ENCODE peak calls at places on chromosomes 11 and 22, in four cellular contexts. B, J, M and H are unnamed samples.

GRCh38 chr11:8092587-8093424 is 11.8 kb downstream of the TUB start:
- DNase-seq in B (peak; percentile 71), J (peak; percentile 90), M (peak; percentile 70), H (peak; percentile 78)

GRCh38 chr11:130397780-130398179 is 30.6 kb downstream of the ADAMTS8 start:
- DNase-seq in B (no peak), J (no peak), M (no peak), H (no peak)

GRCh38 chr11:104798794-104799193 is 99.5 kb downstream of the CASP12 start:
- DNase-seq in B (no peak), J (no peak), M (no peak), H (no peak)

GRCh38 chr11:19218216-19218615 is 16.4 kb upstream of the CSRP3 start:
- DNase-seq in B (no peak), J (no peak), M (no peak), H (no peak)

GRCh38 chr11:75072582-75072981 is 24.1 kb downstream of the OR2AT4 start:
- DNase-seq in B (no peak), J (no peak), M (no peak), H (no peak)

GRCh38 chr11:57249384-57250319 is 12.6 kb upstream of the APLNR start:
- DNase-seq in B (peak; percentile 87), J (no peak), M (peak; percentile 74), H (peak; percentile 65)

GRCh38 chr22:37905534-37906363 is at the start of gene MICALL1:
- DNase-seq in B (peak; percentile 84), J (peak; percentile 95), M (peak; percentile 68), H (peak; percentile 88)

GRCh38 chr11:8206251-8207079 is 37.6 kb upstream of the RIC3 start:
- DNase-seq in B (peak; percentile 49), J (peak; percentile 92), M (no peak), H (peak; percentile 87)

GRCh38 chr22:31932863-31933262 is 11.5 kb upstream of the YWHAH start:
- DNase-seq in B (no peak), J (no peak), M (no peak), H (no peak)

GRCh38 chr22:44605486-44605885 is 96.5 kb upstream of the PRR5 start:
- DNase-seq in B (no peak), J (no peak), M (no peak), H (no peak)

GRCh38 chr11:122882189-122882808 is at the start of gene JHY:
- DNase-seq in B (no peak), J (no peak), M (no peak), H (no peak)

GRCh38 chr11:122882809-122883681 is 486 bp downstream of the JHY start:
- DNase-seq in B (peak; percentile 78), J (peak; percentile 86), M (peak; percentile 74), H (peak; percentile 8)

GRCh38 chr11:122888162-122888561 is 5.6 kb downstream of the JHY start:
- DNase-seq in B (no peak), J (no peak), M (no peak), H (no peak)

GRCh38 chr11:122879785-122880184 is 2.8 kb upstream of the JHY start:
- DNase-seq in B (peak; percentile 50), J (peak; percentile 11), M (no peak), H (no peak)

GRCh38 chr11:122883682-122883981 is 1.1 kb downstream of the JHY start:
- DNase-seq in B (no peak), J (no peak), M (no peak), H (no peak)
- TF ChIP-seq TEAD4 in B (no peak), J (no peak), M (no peak), H (no peak)

GRCh38 chr11:68038226-68038717 is 553 bp upstream of the TCIRG1 start:
- DNase-seq in B (no peak), J (peak; percentile 66), M (no peak), H (peak; percentile 61)
- TF ChIP-seq TEAD4 in B (no peak), J (no peak), M (no peak), H (no peak)

GRCh38 chr22:39283312-39284141 is 35.9 kb downstream of the RPL3 start:
- DNase-seq in B (no peak), J (peak; percentile 58), M (no peak), H (peak; percentile 94)
- TF ChIP-seq TEAD4 in B (no peak), J (no peak), M (no peak), H (no peak)

GRCh38 chr11:77374611-77375031 is 73.1 kb upstream of the GDPD4 start:
- DNase-seq in B (no peak), J (no peak), M (no peak), H (no peak)
- TF ChIP-seq TEAD4 in B (no peak), J (no peak), M (no peak), H (no peak)

GRCh38 chr11:116217006-116217405 is 555.8 kb downstream of the BUD13 start:
- DNase-seq in B (no peak), J (no peak), M (peak; percentile 75), H (peak; percentile 20)
- TF ChIP-seq TEAD4 in B (no peak), J (no peak), M (no peak), H (no peak)

GRCh38 chr11:73331138-73331916 is 23.3 kb downstream of the ARHGEF17 start:
- DNase-seq in B (peak; percentile 84), J (peak; percentile 67), M (peak; percentile 88), H (peak; percentile 27)

GRCh38 chr11:73335204-73335923 is 27.3 kb downstream of the ARHGEF17 start:
- DNase-seq in B (peak; percentile 98), J (peak; percentile 83), M (peak; percentile 94), H (peak; percentile 83)

GRCh38 chr11:73333173-73333572 is 25.1 kb downstream of the ARHGEF17 start:
- DNase-seq in B (no peak), J (no peak), M (no peak), H (no peak)

GRCh38 chr11:73334244-73335203 is 26.4 kb downstream of the ARHGEF17 start:
- DNase-seq in B (no peak), J (peak; percentile 83), M (no peak), H (peak; percentile 71)

GRCh38 chr11:73333626-73334199 is 25.6 kb downstream of the ARHGEF17 start:
- DNase-seq in B (no peak), J (no peak), M (no peak), H (no peak)
- TF ChIP-seq TEAD4 in B (no peak), J (no peak), M (no peak), H (no peak)

DNA sequence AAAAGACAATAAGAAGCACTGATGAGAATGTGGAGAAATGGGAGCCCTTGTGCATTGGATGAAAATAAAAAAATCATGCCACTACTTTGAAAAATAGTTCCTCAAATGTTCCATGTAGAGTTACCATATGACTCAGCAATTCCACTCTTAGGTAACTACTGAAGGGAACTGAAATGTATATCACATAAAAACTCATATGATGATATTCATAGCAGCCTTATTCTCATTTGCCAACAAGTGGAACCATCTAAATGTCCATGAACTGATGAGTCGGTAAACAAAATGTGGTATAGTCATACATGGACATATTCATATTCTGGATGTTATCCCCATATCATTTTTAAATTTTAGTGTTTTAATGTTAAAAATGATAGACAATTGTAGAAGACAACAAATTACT is 3.5 kb downstream of the KRTAP5-9 start:
- DNase-seq in B (no peak), J (no peak), M (no peak), H (no peak)
- TF ChIP-seq TEAD4 in B (no peak), J (no peak), M (no peak), H (no peak)

DNA sequence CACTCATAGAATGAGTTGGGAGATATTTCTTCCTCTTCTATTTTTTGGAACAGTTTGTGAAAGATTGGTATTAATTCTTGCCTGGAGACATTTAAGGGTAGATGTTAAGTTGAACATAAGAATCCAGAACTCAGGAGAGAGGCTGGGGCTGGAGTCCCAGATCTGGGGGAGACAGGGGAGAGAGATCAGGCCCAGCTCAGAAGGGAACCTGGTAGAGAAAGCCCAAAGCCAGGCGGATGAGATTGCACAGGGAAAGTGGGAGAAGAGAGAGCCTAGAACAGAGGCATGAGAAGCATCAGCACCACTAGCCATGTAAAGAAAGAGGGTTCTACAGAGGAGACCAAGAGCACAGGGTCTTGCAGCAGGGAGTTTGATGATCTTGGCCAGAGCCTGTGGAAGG is 13.0 kb upstream of the GNAZ start:
- DNase-seq in B (no peak), J (no peak), M (no peak), H (no peak)
- TF ChIP-seq TEAD4 in B (no peak), J (no peak), M (no peak), H (no peak)

DNA sequence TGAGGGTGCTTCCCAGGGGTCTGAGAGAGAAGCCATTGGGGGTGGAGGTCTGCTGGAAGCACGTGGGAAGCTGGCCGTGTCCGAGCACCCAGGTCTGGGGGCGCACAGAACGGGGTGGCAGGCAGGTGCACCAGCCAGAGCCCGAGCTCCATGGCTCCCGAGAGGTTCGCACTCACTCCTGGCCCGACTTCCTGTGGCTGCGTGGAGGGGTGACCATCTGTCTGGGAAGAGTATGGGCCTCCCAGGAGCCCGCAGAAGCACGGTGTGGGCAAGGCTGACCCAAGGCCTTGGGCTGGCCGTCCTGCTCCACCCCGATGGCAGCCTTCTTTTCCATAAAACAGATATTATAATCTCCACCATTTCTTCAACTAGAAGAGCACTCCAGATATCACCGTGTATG is 256.0 kb upstream of the B3GAT1 start:
- DNase-seq in B (no peak), J (no peak), M (no peak), H (no peak)
- TF ChIP-seq TEAD4 in B (no peak), J (no peak), M (no peak), H (no peak)

DNA sequence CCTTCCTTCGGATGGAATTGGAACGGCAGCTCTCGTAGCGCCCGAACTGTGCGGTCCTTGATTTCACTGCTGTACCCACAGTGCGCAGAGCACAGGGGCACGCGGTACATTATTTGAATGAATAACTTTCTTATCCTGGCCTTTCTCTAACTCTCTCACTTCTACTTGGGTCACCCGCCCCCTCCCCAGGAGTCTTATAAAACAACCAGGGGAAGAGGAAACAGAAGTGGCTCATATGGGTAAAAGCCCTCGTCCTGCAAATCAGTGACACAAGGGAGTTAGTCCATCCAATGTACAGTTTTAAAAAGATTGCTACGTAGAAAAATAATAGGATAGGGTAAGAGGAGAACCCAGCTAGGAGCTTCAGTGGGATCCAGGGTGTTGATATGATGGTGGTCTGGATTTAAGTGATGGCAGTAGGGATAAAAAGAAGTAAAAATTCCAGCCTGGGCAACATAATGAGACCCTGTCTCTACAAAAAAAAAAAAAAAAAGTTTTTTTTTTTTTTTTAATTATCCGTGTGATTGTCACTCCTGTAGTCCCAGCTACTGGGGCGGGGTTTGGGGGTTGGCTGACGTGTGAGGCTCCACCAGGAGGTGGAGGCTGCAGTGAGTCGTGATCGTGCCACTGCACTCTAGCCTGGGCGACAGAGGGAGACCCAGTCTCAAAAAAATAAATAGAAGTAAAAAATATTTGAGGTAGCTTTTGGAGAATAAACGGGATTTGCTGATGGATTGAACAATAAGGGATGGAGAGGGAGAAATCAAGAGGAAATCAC is 7.1 kb upstream of the L3MBTL2 start:
- DNase-seq in B (no peak), J (peak; percentile 48), M (peak; percentile 37), H (peak; percentile 48)
- TF ChIP-seq TEAD4 in B (no peak), J (no peak), M (no peak), H (no peak)